ENCODE peak calls at places on chromosomes 4 and X, in four cellular contexts. C is activated CD4-positive, alpha-beta T cell treated with anti-CD3 and anti-CD28 coated beads, Interleukin-2, amount 10 ng/mL, durations not matched to agents 7 days and 5 days; F is GM10248; X is stimulated activated CD8-positive, alpha-beta memory T cell treated with anti-CD3 and anti-CD28 coated beads, Interleukin-2, amount 100 ng/mL, for 48 hours. G is an unnamed sample.

GRCh38 chr4:13427599-13428325 is 56.4 kb downstream of the RAB28 start:
- DNase-seq in F (no peak), X (no peak), C (no peak), G (no peak)

GRCh38 chrX:47191331-47191730 is 2.3 kb upstream of the UBA1 start:
- DNase-seq in F (peak; percentile 37), C (peak; percentile 59), X (no peak), G (peak; percentile 14)

GRCh38 chrX:71144651-71145050 is at the start of gene NLGN3:
- DNase-seq in X (no peak), C (no peak), F (no peak), G (no peak)

GRCh38 chr4:19857405-19857804 is 394.3 kb upstream of the SLIT2 start:
- DNase-seq in C (no peak), X (no peak), F (no peak), G (no peak)

GRCh38 chr4:139227729-139228404 is 50.8 kb upstream of the ELF2 start:
- DNase-seq in F (peak; percentile 33), C (peak; percentile 24), X (no peak), G (no peak)

GRCh38 chrX:38717871-38718270 is 83.4 kb upstream of the MID1IP1 start:
- DNase-seq in C (peak; percentile 6), X (no peak), F (peak; percentile 28), G (no peak)

GRCh38 chr4:176879370-176880116 is 86.8 kb upstream of the VEGFC start:
- DNase-seq in X (no peak), F (no peak), C (no peak), G (no peak)

GRCh38 chr4:113645771-113646455 is 115.6 kb downstream of the CAMK2D start:
- DNase-seq in C (no peak), X (no peak), F (no peak), G (no peak)

GRCh38 chr4:94448815-94449375 is 2.8 kb upstream of the PDLIM5 start:
- DNase-seq in X (no peak), F (no peak), C (no peak), G (no peak)

GRCh38 chrX:48826135-48826875 is at the start of gene ERAS:
- DNase-seq in C (no peak), X (no peak), F (no peak), G (no peak)

GRCh38 chr4:109215511-109215910 is 86.9 kb downstream of the COL25A1 start:
- DNase-seq in X (no peak), F (no peak), C (no peak), G (no peak)

GRCh38 chr4:85677286-85677685 is 202.3 kb downstream of the ARHGAP24 start:
- DNase-seq in F (no peak), X (no peak), C (no peak), G (no peak)

GRCh38 chr4:118740869-118741268 is 55.7 kb downstream of the METTL14 start:
- DNase-seq in X (no peak), C (no peak), F (no peak), G (no peak)

GRCh38 chr4:76840972-76841473 is 56.9 kb downstream of the SOWAHB start:
- DNase-seq in C (no peak), F (no peak), X (no peak), G (no peak)

GRCh38 chr4:184313058-184313709 is 95.5 kb upstream of the ENPP6 start:
- DNase-seq in F (no peak), X (no peak), C (no peak), G (no peak)

GRCh38 chr4:19301527-19301926 is 950.2 kb upstream of the SLIT2 start:
- DNase-seq in X (no peak), C (no peak), F (no peak), G (no peak)

GRCh38 chr4:88646528-88647280 is 50.9 kb downstream of the NAP1L5 start:
- DNase-seq in F (no peak), X (no peak), C (no peak), G (no peak)

GRCh38 chrX:9746148-9746880 is 19.3 kb downstream of the GPR143 start:
- DNase-seq in F (no peak), X (no peak), C (no peak), G (no peak)

GRCh38 chr4:123060039-123060770 is 137.8 kb upstream of the NUDT6 start:
- DNase-seq in C (no peak), F (no peak), X (no peak), G (no peak)

GRCh38 chrX:131746491-131746968 is 202.7 kb downstream of the OR13H1 start:
- DNase-seq in F (no peak), C (no peak), X (no peak), G (no peak)

GRCh38 chr4:136992032-136992431 is 540.3 kb downstream of the PCDH18 start:
- DNase-seq in C (no peak), X (no peak), F (no peak), G (no peak)

GRCh38 chr4:177554966-177555574 is 112.8 kb upstream of the AGA start:
- DNase-seq in X (no peak), F (peak; percentile 32), C (peak; percentile 48), G (no peak)

GRCh38 chr4:87971866-87972265 is 3.6 kb upstream of the SPP1 start:
- DNase-seq in X (no peak), C (no peak), F (no peak), G (no peak)

GRCh38 chrX:154304901-154305300 is 9.3 kb downstream of the TKTL1 start:
- DNase-seq in X (no peak), F (no peak), C (no peak), G (no peak)

GRCh38 chr4:174669278-174669677 is 147.0 kb upstream of the HPGD start:
- DNase-seq in F (no peak), C (no peak), X (no peak), G (no peak)

GRCh38 chr4:71377561-71377960 is 38.7 kb downstream of the SLC4A4 start:
- DNase-seq in F (no peak), X (no peak), C (no peak), G (no peak)

GRCh38 chr4:2928242-2929155 is 34.7 kb downstream of the NOP14 start:
- DNase-seq in C (no peak), F (no peak), X (no peak), G (no peak)

GRCh38 chrX:150870487-150871340 is 27.8 kb downstream of the CD99L2 start:
- DNase-seq in X (no peak), C (no peak), F (no peak), G (no peak)

GRCh38 chrX:44439242-44439641 is 95.8 kb upstream of the EFHC2 start:
- DNase-seq in F (no peak), X (no peak), C (no peak), G (no peak)

GRCh38 chr4:84378983-84379382 is 120.1 kb downstream of the NKX6-1 start:
- DNase-seq in X (no peak), F (no peak), C (no peak), G (no peak)

GRCh38 chr4:17081157-17081556 is 182.7 kb upstream of the LDB2 start:
- DNase-seq in F (no peak), C (no peak), X (no peak), G (no peak)

GRCh38 chr4:11503166-11503565 is 74.5 kb upstream of the HS3ST1 start:
- DNase-seq in X (no peak), C (no peak), F (no peak), G (no peak)

GRCh38 chr4:2365054-2365912 is 53.2 kb downstream of the ZFYVE28 start:
- DNase-seq in C (no peak), X (no peak), F (no peak), G (no peak)

GRCh38 chrX:103464071-103464773 is 55.1 kb downstream of the RAB40A start:
- DNase-seq in F (peak; percentile 25), C (peak; percentile 9), X (no peak), G (peak; percentile 49)